ENCODE peak calls at places on chromosomes 13 and 19, in ten cellular contexts. One of them, this sample, is unnamed.

GRCh38 chr19:47035127-47035494 is 13.3 kb downstream of the TMEM160 start:
- DNase-seq in Peyer's patch: no peak
- DNase-seq in thyroid gland: no peak
- DNase-seq in tibial artery: no peak
- DNase-seq in lower lobe of right lung: no peak
- DNase-seq in GM23338: peak; percentile 84
- DNase-seq in BE2C: no peak
- DNase-seq in right lobe of liver: no peak
- DNase-seq in tibial nerve: no peak
- DNase-seq in H1: no peak
- DNase-seq in this sample: no peak

GRCh38 chr13:44197791-44198770 is 175.5 kb upstream of the SERP2 start:
- DNase-seq in right lobe of liver: no peak
- DNase-seq in tibial nerve: no peak
- DNase-seq in tibial artery: no peak
- DNase-seq in thyroid gland: no peak
- DNase-seq in lower lobe of right lung: no peak
- DNase-seq in Peyer's patch: no peak
- DNase-seq in H1: no peak
- DNase-seq in BE2C: no peak
- DNase-seq in GM23338: no peak
- DNase-seq in this sample: no peak

GRCh38 chr13:47481521-47481920 is 519.6 kb downstream of the SUCLA2 start:
- DNase-seq in BE2C: no peak
- DNase-seq in right lobe of liver: no peak
- DNase-seq in tibial artery: no peak
- DNase-seq in tibial nerve: no peak
- DNase-seq in GM23338: no peak
- DNase-seq in Peyer's patch: no peak
- DNase-seq in lower lobe of right lung: no peak
- DNase-seq in H1: no peak
- DNase-seq in thyroid gland: no peak
- DNase-seq in this sample: no peak

GRCh38 chr13:25864116-25864515 is 187.7 kb downstream of the SHISA2 start:
- DNase-seq in BE2C: no peak
- DNase-seq in Peyer's patch: no peak
- DNase-seq in GM23338: no peak
- DNase-seq in right lobe of liver: no peak
- DNase-seq in tibial artery: no peak
- DNase-seq in thyroid gland: no peak
- DNase-seq in H1: no peak
- DNase-seq in tibial nerve: no peak
- DNase-seq in lower lobe of right lung: no peak
- DNase-seq in this sample: no peak

GRCh38 chr19:14916848-14917247 is 24.4 kb upstream of the OR7C2 start:
- DNase-seq in tibial nerve: no peak
- DNase-seq in BE2C: no peak
- DNase-seq in Peyer's patch: no peak
- DNase-seq in thyroid gland: no peak
- DNase-seq in H1: no peak
- DNase-seq in tibial artery: no peak
- DNase-seq in right lobe of liver: no peak
- DNase-seq in lower lobe of right lung: no peak
- DNase-seq in GM23338: peak; percentile 65
- DNase-seq in this sample: no peak

GRCh38 chr13:52827839-52828238 is 20.6 kb downstream of the PCDH8 start:
- DNase-seq in GM23338: no peak
- DNase-seq in lower lobe of right lung: no peak
- DNase-seq in BE2C: no peak
- DNase-seq in thyroid gland: peak; percentile 23
- DNase-seq in tibial nerve: no peak
- DNase-seq in right lobe of liver: no peak
- DNase-seq in Peyer's patch: no peak
- DNase-seq in tibial artery: no peak
- DNase-seq in H1: no peak
- DNase-seq in this sample: no peak

GRCh38 chr13:90686438-90686837 is 661.0 kb upstream of the MIR17HG start:
- DNase-seq in GM23338: no peak
- DNase-seq in right lobe of liver: no peak
- DNase-seq in lower lobe of right lung: no peak
- DNase-seq in H1: no peak
- DNase-seq in tibial artery: no peak
- DNase-seq in BE2C: no peak
- DNase-seq in thyroid gland: no peak
- DNase-seq in Peyer's patch: no peak
- DNase-seq in tibial nerve: no peak
- DNase-seq in this sample: no peak

GRCh38 chr13:42971670-42972355 is 20.2 kb downstream of the EPSTI1 start:
- DNase-seq in BE2C: no peak
- DNase-seq in GM23338: no peak
- DNase-seq in H1: no peak
- DNase-seq in thyroid gland: no peak
- DNase-seq in right lobe of liver: no peak
- DNase-seq in tibial nerve: no peak
- DNase-seq in lower lobe of right lung: no peak
- DNase-seq in Peyer's patch: no peak
- DNase-seq in tibial artery: no peak
- DNase-seq in this sample: no peak

GRCh38 chr19:38555200-38555599 is 62.6 kb downstream of the MAP4K1 start:
- DNase-seq in tibial artery: no peak
- DNase-seq in GM23338: no peak
- DNase-seq in thyroid gland: no peak
- DNase-seq in Peyer's patch: no peak
- DNase-seq in tibial nerve: no peak
- DNase-seq in right lobe of liver: no peak
- DNase-seq in H1: no peak
- DNase-seq in lower lobe of right lung: peak; percentile 8
- DNase-seq in BE2C: no peak
- DNase-seq in this sample: no peak

GRCh38 chr19:11422163-11423068 is 3.3 kb upstream of the RGL3 start:
- DNase-seq in tibial nerve: peak; percentile 56
- DNase-seq in right lobe of liver: peak; percentile 84
- DNase-seq in BE2C: no peak
- DNase-seq in tibial artery: peak; percentile 79
- DNase-seq in thyroid gland: peak; percentile 91
- DNase-seq in H1: peak; percentile 99
- DNase-seq in Peyer's patch: peak; percentile 73
- DNase-seq in lower lobe of right lung: peak; percentile 94
- DNase-seq in GM23338: peak; percentile 98
- DNase-seq in this sample: peak; percentile 79

GRCh38 chr19:32407004-32407992 is 1.7 kb downstream of the DPY19L3 start:
- DNase-seq in GM23338: no peak
- DNase-seq in lower lobe of right lung: peak; percentile 65
- DNase-seq in BE2C: no peak
- DNase-seq in H1: no peak
- DNase-seq in Peyer's patch: no peak
- DNase-seq in thyroid gland: no peak
- DNase-seq in right lobe of liver: no peak
- DNase-seq in tibial nerve: no peak
- DNase-seq in tibial artery: peak; percentile 23
- DNase-seq in this sample: no peak

GRCh38 chr13:71866173-71867091 is 572 bp downstream of the DACH1 start:
- DNase-seq in thyroid gland: peak; percentile 14
- DNase-seq in tibial nerve: no peak
- DNase-seq in tibial artery: no peak
- DNase-seq in GM23338: peak; percentile 33
- DNase-seq in right lobe of liver: peak; percentile 33
- DNase-seq in lower lobe of right lung: peak; percentile 63
- DNase-seq in H1: peak; percentile 69
- DNase-seq in Peyer's patch: peak; percentile 74
- DNase-seq in BE2C: peak; percentile 60
- DNase-seq in this sample: peak; percentile 31

GRCh38 chr13:108895220-108895704 is 265.9 kb downstream of the MYO16 start:
- DNase-seq in right lobe of liver: no peak
- DNase-seq in Peyer's patch: no peak
- DNase-seq in GM23338: peak; percentile 69
- DNase-seq in tibial artery: no peak
- DNase-seq in tibial nerve: peak; percentile 56
- DNase-seq in lower lobe of right lung: no peak
- DNase-seq in thyroid gland: no peak
- DNase-seq in H1: no peak
- DNase-seq in BE2C: no peak
- DNase-seq in this sample: no peak

GRCh38 chr13:46598140-46598819 is 45.3 kb downstream of the LRCH1 start:
- DNase-seq in tibial nerve: no peak
- DNase-seq in right lobe of liver: no peak
- DNase-seq in tibial artery: no peak
- DNase-seq in Peyer's patch: no peak
- DNase-seq in GM23338: no peak
- DNase-seq in thyroid gland: no peak
- DNase-seq in BE2C: no peak
- DNase-seq in lower lobe of right lung: no peak
- DNase-seq in H1: no peak
- DNase-seq in this sample: no peak

GRCh38 chr19:13842294-13843103 is 34.4 kb upstream of the NANOS3 start:
- DNase-seq in tibial artery: peak; percentile 89
- DNase-seq in BE2C: peak; percentile 74
- DNase-seq in Peyer's patch: peak; percentile 88
- DNase-seq in thyroid gland: peak; percentile 83
- DNase-seq in tibial nerve: peak; percentile 82
- DNase-seq in lower lobe of right lung: peak; percentile 91
- DNase-seq in GM23338: no peak
- DNase-seq in right lobe of liver: peak; percentile 87
- DNase-seq in H1: no peak
- DNase-seq in this sample: peak; percentile 91

DNA sequence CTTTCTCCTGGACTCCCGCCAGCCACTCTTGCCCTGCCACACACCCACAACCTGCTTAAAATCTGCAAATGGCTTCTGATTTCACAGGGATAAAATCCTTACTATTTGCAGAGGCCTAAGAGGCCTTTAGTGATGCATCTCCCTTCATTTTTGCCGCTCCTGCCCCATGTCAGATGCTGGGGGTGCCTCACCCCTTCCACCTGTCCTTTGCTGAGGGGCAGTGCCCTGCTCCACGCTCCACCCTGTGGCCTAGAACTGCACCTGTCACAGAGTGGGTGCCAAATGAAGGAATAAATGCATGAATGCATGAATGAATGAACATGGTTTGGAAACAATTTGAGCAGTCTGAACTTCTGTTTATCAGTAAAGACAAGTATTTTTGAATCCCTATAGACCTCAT is 34.1 kb upstream of the UQCRFS1 start:
- DNase-seq in BE2C: no peak
- DNase-seq in thyroid gland: no peak
- DNase-seq in tibial nerve: no peak
- DNase-seq in GM23338: no peak
- DNase-seq in Peyer's patch: no peak
- DNase-seq in lower lobe of right lung: no peak
- DNase-seq in H1: no peak
- DNase-seq in tibial artery: no peak
- DNase-seq in right lobe of liver: no peak
- DNase-seq in this sample: no peak
- TF ChIP-seq CTCF in BE2C: no peak
- TF ChIP-seq CTCF in thyroid gland: no peak
- TF ChIP-seq CTCF in tibial nerve: no peak
- TF ChIP-seq CTCF in GM23338: peak; percentile 30
- TF ChIP-seq CTCF in Peyer's patch: no peak
- TF ChIP-seq CTCF in lower lobe of right lung: no peak
- TF ChIP-seq CTCF in H1: peak; percentile 37
- TF ChIP-seq CTCF in tibial artery: no peak
- TF ChIP-seq CTCF in right lobe of liver: no peak
- TF ChIP-seq CTCF in this sample: no peak

DNA sequence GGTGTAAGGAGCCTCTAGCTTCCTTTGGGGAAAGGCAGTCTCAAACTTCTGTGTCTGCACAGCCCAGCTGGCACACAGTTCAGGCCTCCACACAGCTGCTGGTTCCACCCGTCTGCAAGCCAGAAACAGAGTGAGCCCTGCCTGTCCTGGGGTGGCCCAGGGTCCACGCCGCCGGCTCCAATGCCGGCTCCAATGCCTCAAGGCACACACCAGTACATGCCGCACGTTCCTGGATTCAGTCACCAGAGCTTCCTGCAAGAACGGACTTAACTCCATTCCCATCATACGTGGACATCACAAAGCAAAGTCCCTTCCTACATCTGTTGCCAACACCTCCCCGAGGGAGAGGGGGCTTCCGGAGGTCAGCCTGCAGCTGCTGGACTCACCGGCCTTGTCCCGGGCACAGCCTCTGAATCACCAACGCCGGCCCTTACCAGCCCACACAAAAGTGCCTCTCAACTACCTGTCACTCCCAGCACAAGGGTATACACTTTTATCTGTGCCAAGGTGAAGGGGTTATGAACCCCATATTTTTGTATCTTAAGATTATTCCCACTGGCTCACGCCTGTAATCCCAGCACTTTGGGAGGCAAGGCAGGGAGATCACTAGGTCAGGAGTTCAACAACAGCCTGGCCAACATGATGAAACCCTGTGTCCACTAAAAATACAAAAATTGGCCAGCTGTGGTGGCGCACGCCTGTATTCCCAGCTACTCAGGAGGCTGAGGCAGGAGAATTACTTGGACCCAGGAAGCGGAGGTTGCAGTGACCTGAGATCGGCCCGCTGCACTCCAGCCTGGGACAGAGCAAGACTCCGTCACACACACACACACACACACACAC is 8.4 kb downstream of the SH3GL1 start:
- DNase-seq in BE2C: no peak
- DNase-seq in tibial artery: no peak
- DNase-seq in lower lobe of right lung: no peak
- DNase-seq in thyroid gland: peak; percentile 27
- DNase-seq in right lobe of liver: peak; percentile 74
- DNase-seq in GM23338: no peak
- DNase-seq in tibial nerve: no peak
- DNase-seq in Peyer's patch: no peak
- DNase-seq in H1: no peak
- DNase-seq in this sample: peak; percentile 57
- H3K4me1 ChIP-seq in BE2C: peaks cover 11% of the 10 kb centered on the region
- H3K4me1 ChIP-seq in tibial artery: peaks cover 49% of the 10 kb centered on the region
- H3K4me1 ChIP-seq in lower lobe of right lung: peaks cover 69% of the 10 kb centered on the region
- H3K4me1 ChIP-seq in thyroid gland: peaks cover 72% of the 10 kb centered on the region
- H3K4me1 ChIP-seq in right lobe of liver: peaks cover 18% of the 10 kb centered on the region
- H3K4me1 ChIP-seq in GM23338: peaks cover 24% of the 10 kb centered on the region
- H3K4me1 ChIP-seq in tibial nerve: peaks cover 5% of the 10 kb centered on the region
- H3K4me1 ChIP-seq in Peyer's patch: no peaks in the 10 kb centered on the region
- H3K4me1 ChIP-seq in H1: peaks cover 39% of the 10 kb centered on the region
- H3K4me1 ChIP-seq in this sample: peaks cover 87% of the 10 kb centered on the region

DNA sequence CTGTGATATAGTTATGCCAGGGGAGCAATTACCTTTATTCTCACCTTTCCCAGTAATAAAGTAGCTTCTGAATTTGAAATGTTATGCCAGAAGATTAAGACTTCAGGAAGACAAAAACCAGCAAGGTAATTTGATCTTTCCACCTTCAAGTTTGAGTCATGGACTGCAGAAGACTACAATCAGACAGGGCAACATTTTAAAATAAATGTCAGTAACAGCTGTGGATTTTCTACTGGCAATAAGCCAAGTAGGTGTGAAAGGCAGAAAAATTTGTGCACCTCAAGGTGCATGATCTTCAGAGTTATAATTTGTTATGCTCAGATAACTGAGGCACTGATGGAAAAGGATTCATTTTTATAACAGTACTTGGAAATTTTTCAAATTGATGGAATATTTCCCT is 54.9 kb downstream of the SLITRK1 start:
- DNase-seq in lower lobe of right lung: no peak
- DNase-seq in tibial nerve: no peak
- DNase-seq in thyroid gland: no peak
- DNase-seq in BE2C: no peak
- DNase-seq in GM23338: no peak
- DNase-seq in tibial artery: no peak
- DNase-seq in H1: no peak
- DNase-seq in right lobe of liver: no peak
- DNase-seq in Peyer's patch: no peak
- DNase-seq in this sample: no peak
- H3K4me3 ChIP-seq in lower lobe of right lung: no peak overlapping the region
- H3K4me3 ChIP-seq in tibial nerve: no peak overlapping the region
- H3K4me3 ChIP-seq in thyroid gland: no peak overlapping the region
- H3K4me3 ChIP-seq in BE2C: no peak overlapping the region
- H3K4me3 ChIP-seq in GM23338: no peak overlapping the region
- H3K4me3 ChIP-seq in tibial artery: no peak overlapping the region
- H3K4me3 ChIP-seq in H1: no peak overlapping the region
- H3K4me3 ChIP-seq in right lobe of liver: no peak overlapping the region
- H3K4me3 ChIP-seq in Peyer's patch: no peak overlapping the region
- H3K4me3 ChIP-seq in this sample: no peak overlapping the region

GRCh38 chr19:17871878-17872250 is at the start of gene SLC5A5:
- DNase-seq in Peyer's patch: no peak
- DNase-seq in tibial nerve: no peak
- DNase-seq in thyroid gland: no peak
- DNase-seq in H1: peak; percentile 61
- DNase-seq in tibial artery: no peak
- DNase-seq in lower lobe of right lung: no peak
- DNase-seq in right lobe of liver: no peak
- DNase-seq in BE2C: no peak
- DNase-seq in GM23338: peak; percentile 42
- DNase-seq in this sample: no peak
- TF ChIP-seq CTCF in Peyer's patch: no peak
- TF ChIP-seq CTCF in tibial nerve: no peak
- TF ChIP-seq CTCF in thyroid gland: no peak
- TF ChIP-seq CTCF in H1: no peak
- TF ChIP-seq CTCF in tibial artery: no peak
- TF ChIP-seq CTCF in lower lobe of right lung: no peak
- TF ChIP-seq CTCF in right lobe of liver: no peak
- TF ChIP-seq CTCF in BE2C: no peak
- TF ChIP-seq CTCF in GM23338: no peak
- TF ChIP-seq CTCF in this sample: no peak

This sample was measured in heart right ventricle.